ENCODE peak calls at places on chromosomes 5 and 9, in nine cellular contexts. One of them, this sample, is unnamed.

GRCh38 chr9:89489548-89490527 is 8.1 kb downstream of the SEMA4D start:
- DNase-seq in foreskin fibroblast: no peak
- DNase-seq in EL: no peak
- DNase-seq in NCI-H2171: no peak
- DNase-seq in HTR-8/SVneo: no peak
- DNase-seq in fibroblast of the aortic adventitia: no peak
- DNase-seq in NCI-H226: no peak
- DNase-seq in aorta: no peak
- DNase-seq in activated naive CD8-positive, alpha-beta T cell treated with anti-CD3 and anti-CD28 coated beads, Interleukin-2, amount 50 U/mL, for 24 hours: no peak
- DNase-seq in this sample: no peak

GRCh38 chr5:168390491-168390890 is 95.8 kb upstream of the RARS1 start:
- DNase-seq in EL: no peak
- DNase-seq in NCI-H226: no peak
- DNase-seq in NCI-H2171: peak
- DNase-seq in foreskin fibroblast: no peak
- DNase-seq in activated naive CD8-positive, alpha-beta T cell treated with anti-CD3 and anti-CD28 coated beads, Interleukin-2, amount 50 U/mL, for 24 hours: no peak
- DNase-seq in HTR-8/SVneo: no peak
- DNase-seq in aorta: no peak
- DNase-seq in fibroblast of the aortic adventitia: no peak
- DNase-seq in this sample: no peak

GRCh38 chr9:70061776-70062175 is 18.1 kb downstream of the MAMDC2 start:
- DNase-seq in NCI-H2171: no peak
- DNase-seq in aorta: no peak
- DNase-seq in activated naive CD8-positive, alpha-beta T cell treated with anti-CD3 and anti-CD28 coated beads, Interleukin-2, amount 50 U/mL, for 24 hours: no peak
- DNase-seq in HTR-8/SVneo: no peak
- DNase-seq in foreskin fibroblast: peak
- DNase-seq in fibroblast of the aortic adventitia: peak
- DNase-seq in EL: no peak
- DNase-seq in NCI-H226: no peak
- DNase-seq in this sample: no peak

GRCh38 chr9:91130796-91131318 is 230.9 kb downstream of the AUH start:
- DNase-seq in foreskin fibroblast: no peak
- DNase-seq in NCI-H2171: no peak
- DNase-seq in aorta: no peak
- DNase-seq in EL: peak
- DNase-seq in HTR-8/SVneo: no peak
- DNase-seq in activated naive CD8-positive, alpha-beta T cell treated with anti-CD3 and anti-CD28 coated beads, Interleukin-2, amount 50 U/mL, for 24 hours: no peak
- DNase-seq in fibroblast of the aortic adventitia: no peak
- DNase-seq in NCI-H226: no peak
- DNase-seq in this sample: no peak

GRCh38 chr5:135139397-135140134 is 105.5 kb upstream of the PITX1 start:
- DNase-seq in aorta: no peak
- DNase-seq in EL: peak
- DNase-seq in foreskin fibroblast: peak
- DNase-seq in activated naive CD8-positive, alpha-beta T cell treated with anti-CD3 and anti-CD28 coated beads, Interleukin-2, amount 50 U/mL, for 24 hours: no peak
- DNase-seq in HTR-8/SVneo: peak
- DNase-seq in NCI-H226: peak
- DNase-seq in fibroblast of the aortic adventitia: peak
- DNase-seq in NCI-H2171: no peak
- DNase-seq in this sample: no peak

GRCh38 chr5:167348980-167349379 is 942.5 kb upstream of the WWC1 start:
- DNase-seq in NCI-H2171: no peak
- DNase-seq in HTR-8/SVneo: no peak
- DNase-seq in activated naive CD8-positive, alpha-beta T cell treated with anti-CD3 and anti-CD28 coated beads, Interleukin-2, amount 50 U/mL, for 24 hours: no peak
- DNase-seq in NCI-H226: no peak
- DNase-seq in EL: no peak
- DNase-seq in fibroblast of the aortic adventitia: no peak
- DNase-seq in aorta: no peak
- DNase-seq in foreskin fibroblast: no peak
- DNase-seq in this sample: no peak

GRCh38 chr9:14538529-14538928 is 154.7 kb downstream of the ZDHHC21 start:
- DNase-seq in HTR-8/SVneo: no peak
- DNase-seq in NCI-H226: no peak
- DNase-seq in EL: no peak
- DNase-seq in aorta: no peak
- DNase-seq in fibroblast of the aortic adventitia: no peak
- DNase-seq in activated naive CD8-positive, alpha-beta T cell treated with anti-CD3 and anti-CD28 coated beads, Interleukin-2, amount 50 U/mL, for 24 hours: no peak
- DNase-seq in foreskin fibroblast: no peak
- DNase-seq in NCI-H2171: no peak
- DNase-seq in this sample: no peak

GRCh38 chr5:92548351-92548750 is 1032.7 kb downstream of the NR2F1-AS1 start:
- DNase-seq in fibroblast of the aortic adventitia: peak
- DNase-seq in foreskin fibroblast: peak
- DNase-seq in NCI-H226: peak
- DNase-seq in EL: peak
- DNase-seq in HTR-8/SVneo: no peak
- DNase-seq in activated naive CD8-positive, alpha-beta T cell treated with anti-CD3 and anti-CD28 coated beads, Interleukin-2, amount 50 U/mL, for 24 hours: no peak
- DNase-seq in aorta: no peak
- DNase-seq in NCI-H2171: no peak
- DNase-seq in this sample: no peak

GRCh38 chr5:124888050-124888506 is 141.6 kb upstream of the ZNF608 start:
- DNase-seq in activated naive CD8-positive, alpha-beta T cell treated with anti-CD3 and anti-CD28 coated beads, Interleukin-2, amount 50 U/mL, for 24 hours: no peak
- DNase-seq in aorta: no peak
- DNase-seq in NCI-H226: no peak
- DNase-seq in EL: no peak
- DNase-seq in fibroblast of the aortic adventitia: no peak
- DNase-seq in foreskin fibroblast: no peak
- DNase-seq in NCI-H2171: no peak
- DNase-seq in HTR-8/SVneo: no peak
- DNase-seq in this sample: no peak

GRCh38 chr9:84937086-84937670 is 267.6 kb downstream of the NTRK2 start:
- DNase-seq in foreskin fibroblast: no peak
- DNase-seq in activated naive CD8-positive, alpha-beta T cell treated with anti-CD3 and anti-CD28 coated beads, Interleukin-2, amount 50 U/mL, for 24 hours: no peak
- DNase-seq in fibroblast of the aortic adventitia: no peak
- DNase-seq in EL: no peak
- DNase-seq in NCI-H2171: no peak
- DNase-seq in aorta: no peak
- DNase-seq in HTR-8/SVneo: no peak
- DNase-seq in NCI-H226: no peak
- DNase-seq in this sample: no peak

GRCh38 chr9:95783426-95783975 is 92.0 kb upstream of the ERCC6L2 start:
- DNase-seq in EL: peak
- DNase-seq in NCI-H226: no peak
- DNase-seq in aorta: no peak
- DNase-seq in foreskin fibroblast: no peak
- DNase-seq in NCI-H2171: no peak
- DNase-seq in fibroblast of the aortic adventitia: no peak
- DNase-seq in activated naive CD8-positive, alpha-beta T cell treated with anti-CD3 and anti-CD28 coated beads, Interleukin-2, amount 50 U/mL, for 24 hours: no peak
- DNase-seq in HTR-8/SVneo: peak
- DNase-seq in this sample: no peak

GRCh38 chr5:174245506-174245905 is 200.0 kb downstream of the NSG2 start:
- DNase-seq in NCI-H226: no peak
- DNase-seq in fibroblast of the aortic adventitia: no peak
- DNase-seq in activated naive CD8-positive, alpha-beta T cell treated with anti-CD3 and anti-CD28 coated beads, Interleukin-2, amount 50 U/mL, for 24 hours: no peak
- DNase-seq in foreskin fibroblast: no peak
- DNase-seq in NCI-H2171: no peak
- DNase-seq in aorta: no peak
- DNase-seq in EL: peak
- DNase-seq in HTR-8/SVneo: no peak
- DNase-seq in this sample: no peak

GRCh38 chr5:87020099-87020934 is 247.4 kb upstream of the RASA1 start:
- DNase-seq in aorta: peak
- DNase-seq in EL: peak
- DNase-seq in fibroblast of the aortic adventitia: peak
- DNase-seq in NCI-H2171: no peak
- DNase-seq in HTR-8/SVneo: peak
- DNase-seq in foreskin fibroblast: peak
- DNase-seq in NCI-H226: no peak
- DNase-seq in activated naive CD8-positive, alpha-beta T cell treated with anti-CD3 and anti-CD28 coated beads, Interleukin-2, amount 50 U/mL, for 24 hours: peak
- DNase-seq in this sample: peak

GRCh38 chr9:132541966-132542830 is 40.2 kb upstream of the BARHL1 start:
- DNase-seq in foreskin fibroblast: no peak
- DNase-seq in EL: no peak
- DNase-seq in fibroblast of the aortic adventitia: no peak
- DNase-seq in activated naive CD8-positive, alpha-beta T cell treated with anti-CD3 and anti-CD28 coated beads, Interleukin-2, amount 50 U/mL, for 24 hours: no peak
- DNase-seq in HTR-8/SVneo: no peak
- DNase-seq in NCI-H226: no peak
- DNase-seq in aorta: peak
- DNase-seq in NCI-H2171: no peak
- DNase-seq in this sample: no peak

GRCh38 chr5:39369123-39369815 is 5.0 kb upstream of the C9 start:
- DNase-seq in activated naive CD8-positive, alpha-beta T cell treated with anti-CD3 and anti-CD28 coated beads, Interleukin-2, amount 50 U/mL, for 24 hours: no peak
- DNase-seq in aorta: no peak
- DNase-seq in EL: no peak
- DNase-seq in NCI-H2171: no peak
- DNase-seq in foreskin fibroblast: no peak
- DNase-seq in fibroblast of the aortic adventitia: no peak
- DNase-seq in NCI-H226: no peak
- DNase-seq in HTR-8/SVneo: no peak
- DNase-seq in this sample: no peak

GRCh38 chr9:120916573-120916972 is 10.0 kb downstream of the TRAF1 start:
- DNase-seq in HTR-8/SVneo: no peak
- DNase-seq in NCI-H2171: no peak
- DNase-seq in NCI-H226: no peak
- DNase-seq in foreskin fibroblast: peak
- DNase-seq in EL: peak
- DNase-seq in activated naive CD8-positive, alpha-beta T cell treated with anti-CD3 and anti-CD28 coated beads, Interleukin-2, amount 50 U/mL, for 24 hours: no peak
- DNase-seq in aorta: peak
- DNase-seq in fibroblast of the aortic adventitia: peak
- DNase-seq in this sample: no peak

GRCh38 chr9:129624947-129625346 is 1.0 kb upstream of the NTMT1 start:
- DNase-seq in NCI-H2171: no peak
- DNase-seq in EL: no peak
- DNase-seq in aorta: no peak
- DNase-seq in fibroblast of the aortic adventitia: no peak
- DNase-seq in foreskin fibroblast: no peak
- DNase-seq in NCI-H226: peak
- DNase-seq in HTR-8/SVneo: no peak
- DNase-seq in activated naive CD8-positive, alpha-beta T cell treated with anti-CD3 and anti-CD28 coated beads, Interleukin-2, amount 50 U/mL, for 24 hours: no peak
- DNase-seq in this sample: no peak

GRCh38 chr5:139863361-139863760 is 67.8 kb downstream of the PSD2 start:
- DNase-seq in NCI-H226: no peak
- DNase-seq in fibroblast of the aortic adventitia: peak
- DNase-seq in HTR-8/SVneo: no peak
- DNase-seq in foreskin fibroblast: peak
- DNase-seq in NCI-H2171: no peak
- DNase-seq in aorta: peak
- DNase-seq in EL: no peak
- DNase-seq in activated naive CD8-positive, alpha-beta T cell treated with anti-CD3 and anti-CD28 coated beads, Interleukin-2, amount 50 U/mL, for 24 hours: no peak
- DNase-seq in this sample: no peak

GRCh38 chr5:168992687-168993086 is 308.3 kb downstream of the SLIT3 start:
- DNase-seq in activated naive CD8-positive, alpha-beta T cell treated with anti-CD3 and anti-CD28 coated beads, Interleukin-2, amount 50 U/mL, for 24 hours: no peak
- DNase-seq in NCI-H2171: no peak
- DNase-seq in EL: no peak
- DNase-seq in HTR-8/SVneo: peak
- DNase-seq in aorta: no peak
- DNase-seq in foreskin fibroblast: no peak
- DNase-seq in fibroblast of the aortic adventitia: no peak
- DNase-seq in NCI-H226: no peak
- DNase-seq in this sample: no peak

GRCh38 chr5:102314328-102314727 is 18.2 kb upstream of the SLCO4C1 start:
- DNase-seq in NCI-H2171: no peak
- DNase-seq in activated naive CD8-positive, alpha-beta T cell treated with anti-CD3 and anti-CD28 coated beads, Interleukin-2, amount 50 U/mL, for 24 hours: no peak
- DNase-seq in EL: no peak
- DNase-seq in HTR-8/SVneo: no peak
- DNase-seq in foreskin fibroblast: no peak
- DNase-seq in aorta: no peak
- DNase-seq in fibroblast of the aortic adventitia: no peak
- DNase-seq in NCI-H226: no peak
- DNase-seq in this sample: no peak

GRCh38 chr5:117486879-117487391 is 912.3 kb upstream of the SEMA6A start:
- DNase-seq in EL: peak
- DNase-seq in activated naive CD8-positive, alpha-beta T cell treated with anti-CD3 and anti-CD28 coated beads, Interleukin-2, amount 50 U/mL, for 24 hours: no peak
- DNase-seq in aorta: no peak
- DNase-seq in NCI-H226: peak
- DNase-seq in HTR-8/SVneo: no peak
- DNase-seq in foreskin fibroblast: no peak
- DNase-seq in fibroblast of the aortic adventitia: no peak
- DNase-seq in NCI-H2171: peak
- DNase-seq in this sample: no peak

GRCh38 chr9:111514967-111515366 is 10.0 kb upstream of the ZNF483 start:
- DNase-seq in HTR-8/SVneo: no peak
- DNase-seq in foreskin fibroblast: no peak
- DNase-seq in EL: no peak
- DNase-seq in NCI-H2171: no peak
- DNase-seq in activated naive CD8-positive, alpha-beta T cell treated with anti-CD3 and anti-CD28 coated beads, Interleukin-2, amount 50 U/mL, for 24 hours: no peak
- DNase-seq in fibroblast of the aortic adventitia: no peak
- DNase-seq in aorta: no peak
- DNase-seq in NCI-H226: no peak
- DNase-seq in this sample: no peak

GRCh38 chr5:124906339-124907097 is 160.1 kb upstream of the ZNF608 start:
- DNase-seq in HTR-8/SVneo: no peak
- DNase-seq in foreskin fibroblast: peak
- DNase-seq in activated naive CD8-positive, alpha-beta T cell treated with anti-CD3 and anti-CD28 coated beads, Interleukin-2, amount 50 U/mL, for 24 hours: no peak
- DNase-seq in NCI-H226: no peak
- DNase-seq in NCI-H2171: no peak
- DNase-seq in aorta: no peak
- DNase-seq in EL: peak
- DNase-seq in fibroblast of the aortic adventitia: peak
- DNase-seq in this sample: no peak

GRCh38 chr9:136312436-136312835 is 8.5 kb upstream of the CCDC187 start:
- DNase-seq in EL: peak
- DNase-seq in activated naive CD8-positive, alpha-beta T cell treated with anti-CD3 and anti-CD28 coated beads, Interleukin-2, amount 50 U/mL, for 24 hours: peak
- DNase-seq in foreskin fibroblast: peak
- DNase-seq in HTR-8/SVneo: peak
- DNase-seq in fibroblast of the aortic adventitia: peak
- DNase-seq in NCI-H2171: peak
- DNase-seq in aorta: no peak
- DNase-seq in NCI-H226: peak
- DNase-seq in this sample: no peak

GRCh38 chr9:121690316-121690715 is 38.9 kb downstream of the DAB2IP start:
- DNase-seq in fibroblast of the aortic adventitia: no peak
- DNase-seq in NCI-H226: no peak
- DNase-seq in foreskin fibroblast: no peak
- DNase-seq in HTR-8/SVneo: no peak
- DNase-seq in NCI-H2171: no peak
- DNase-seq in aorta: no peak
- DNase-seq in activated naive CD8-positive, alpha-beta T cell treated with anti-CD3 and anti-CD28 coated beads, Interleukin-2, amount 50 U/mL, for 24 hours: no peak
- DNase-seq in EL: no peak
- DNase-seq in this sample: no peak

This sample was measured in CD14-positive monocyte.